ENCODE peak calls at places on chromosomes 11 and 22, in six cellular contexts. Y is Caki2; E is stimulated activated naive CD8-positive, alpha-beta T cell treated with anti-CD3 and anti-CD28 coated beads, Interleukin-15, Interleukin-2, amounts not matched to agents 100 U/mL and 50 U/mL, for 24 hours; W is epithelial cell of prostate; F is pons; J is HT1080. A is an unnamed sample.

GRCh38 chr11:66277475-66278391 is at the start of gene CNIH2:
- DNase-seq in Y (no peak), E (peak), W (no peak), F (no peak), J (no peak), A (peak)

GRCh38 chr11:57776101-57776511 is 14.5 kb downstream of the CTNND1 start:
- DNase-seq in Y (no peak), E (no peak), W (no peak), F (no peak), J (peak), A (no peak)

GRCh38 chr11:60844870-60845221 is 2.9 kb downstream of the CCDC86 start:
- DNase-seq in Y (no peak), E (no peak), W (no peak), F (no peak), J (no peak), A (no peak)

GRCh38 chr11:86116996-86117705 is 48.3 kb upstream of the PICALM start:
- DNase-seq in Y (peak), E (no peak), W (peak), F (no peak), J (peak), A (peak)

GRCh38 chr11:62602141-62603071 is 741 bp upstream of the MTA2 start:
- DNase-seq in Y (no peak), E (no peak), W (no peak), F (peak), J (no peak), A (peak)

GRCh38 chr22:25167834-25168601 is 31.6 kb upstream of the CRYBB3 start:
- DNase-seq in Y (no peak), E (no peak), W (no peak), F (no peak), J (no peak), A (no peak)

GRCh38 chr11:94574193-94574961 is 7.2 kb downstream of the PIWIL4 start:
- DNase-seq in Y (no peak), E (no peak), W (no peak), F (no peak), J (peak), A (no peak)

GRCh38 chr11:110027627-110028371 is 65.4 kb upstream of the ZC3H12C start:
- DNase-seq in Y (no peak), E (no peak), W (no peak), F (no peak), J (no peak), A (no peak)

GRCh38 chr11:107860688-107861087 is 2.1 kb upstream of the SLC35F2 start:
- DNase-seq in Y (no peak), E (no peak), W (no peak), F (no peak), J (no peak), A (no peak)

A was measured in HT-29.